ENCODE peak calls at places on chromosomes 12 and 14, in eight cellular contexts. O is choroid plexus epithelial cell, V is tibial nerve, W is cardiac fibroblast, L is astrocyte of the cerebellum, U is HFF-Myc, Y is HCT116, Z is epithelial cell of esophagus. B is an unnamed sample.

GRCh38 chr12:115176741-115177400 is 492.9 kb upstream of the TBX3 start:
- DNase-seq in O (peak), U (no peak), W (peak), V (no peak), L (no peak), Z (no peak), Y (no peak), B (peak)

GRCh38 chr12:27112891-27113290 is 30.5 kb upstream of the C12orf71 start:
- DNase-seq in U (no peak), V (no peak), L (no peak), Z (peak), Y (no peak), W (peak), O (peak), B (no peak)

GRCh38 chr12:103373088-103373523 is 122.7 kb downstream of the C12orf42 start:
- DNase-seq in O (no peak), V (no peak), Z (no peak), U (no peak), W (no peak), Y (no peak), L (no peak), B (no peak)

GRCh38 chr12:124005736-124006581 is 32.9 kb downstream of the ZNF664 start:
- DNase-seq in L (no peak), O (no peak), Z (no peak), V (no peak), W (no peak), Y (no peak), U (no peak), B (no peak)

GRCh38 chr12:3218150-3218845 is 141.1 kb downstream of the TSPAN9 start:
- DNase-seq in L (peak), Y (no peak), V (peak), Z (peak), W (peak), O (peak), U (no peak), B (peak)

GRCh38 chr14:58131386-58131785 is 20.6 kb downstream of the ARMH4 start:
- DNase-seq in L (no peak), U (no peak), V (peak), O (peak), Y (no peak), Z (no peak), W (peak), B (peak)

GRCh38 chr12:16605666-16606116 is 271 bp downstream of the LMO3 start:
- DNase-seq in Z (peak), L (no peak), V (no peak), U (no peak), W (peak), O (peak), Y (no peak), B (no peak)

GRCh38 chr12:111653596-111653995 is 32.2 kb downstream of the BRAP start:
- DNase-seq in Z (no peak), W (no peak), O (no peak), V (no peak), L (no peak), U (no peak), Y (no peak), B (no peak)

GRCh38 chr12:23335593-23335992 is 613.9 kb downstream of the SOX5 start:
- DNase-seq in U (no peak), L (no peak), W (no peak), V (no peak), O (no peak), Z (no peak), Y (no peak), B (no peak)

GRCh38 chr12:29743801-29744200 is 39.9 kb downstream of the TMTC1 start:
- DNase-seq in L (no peak), V (no peak), O (peak), W (peak), Y (no peak), Z (peak), U (no peak), B (peak)

GRCh38 chr14:50839048-50839447 is 8.1 kb upstream of the NIN start:
- DNase-seq in W (peak), O (no peak), V (no peak), L (no peak), U (no peak), Y (no peak), Z (peak), B (no peak)

GRCh38 chr14:59632381-59632780 is 55.8 kb upstream of the CCDC175 start:
- DNase-seq in W (peak), L (peak), Z (peak), Y (peak), O (peak), V (peak), U (no peak), B (peak)

GRCh38 chr12:131991816-131992430 is 42.2 kb downstream of the EP400 start:
- DNase-seq in L (no peak), U (no peak), V (no peak), Z (no peak), O (no peak), Y (no peak), W (no peak), B (no peak)

GRCh38 chr12:88782357-88782756 is 202.1 kb upstream of the KITLG start:
- DNase-seq in O (no peak), Z (no peak), L (no peak), U (no peak), V (no peak), W (no peak), Y (no peak), B (no peak)

GRCh38 chr14:103427485-103428443 is 42.5 kb downstream of the MARK3 start:
- DNase-seq in U (peak), O (peak), L (peak), Z (peak), Y (no peak), W (peak), V (no peak), B (peak)

GRCh38 chr12:129540249-129540648 is 363.6 kb downstream of the TMEM132D start:
- DNase-seq in O (no peak), U (no peak), L (no peak), W (no peak), V (no peak), Z (no peak), Y (no peak), B (no peak)

GRCh38 chr12:28683371-28683770 is 465.7 kb upstream of the FAR2 start:
- DNase-seq in V (no peak), U (no peak), Y (no peak), Z (no peak), O (peak), L (no peak), W (no peak), B (no peak)

GRCh38 chr14:31937730-31938346 is 139.3 kb upstream of the ARHGAP5 start:
- DNase-seq in U (peak), Y (peak), Z (peak), W (peak), O (peak), L (no peak), V (peak), B (peak)

GRCh38 chr12:83573676-83574075 is 887.0 kb downstream of the TMTC2 start:
- DNase-seq in W (peak), U (peak), V (peak), O (peak), Z (peak), Y (peak), L (peak), B (peak)

GRCh38 chr14:65168840-65169239 is 66.5 kb upstream of the MAX start:
- DNase-seq in V (no peak), Z (peak), U (no peak), W (peak), L (no peak), O (peak), Y (peak), B (no peak)

GRCh38 chr12:46260153-46260912 is 8.5 kb downstream of the SLC38A1 start:
- DNase-seq in O (peak), V (no peak), Z (peak), W (peak), U (no peak), L (peak), Y (no peak), B (peak)

GRCh38 chr14:34171431-34171830 is 220.6 kb upstream of the EGLN3 start:
- DNase-seq in U (no peak), Z (no peak), O (no peak), Y (no peak), W (no peak), V (no peak), L (no peak), B (no peak)

GRCh38 chr14:56738020-56738419 is 72.3 kb downstream of the OTX2 start:
- DNase-seq in V (no peak), Y (no peak), U (no peak), Z (no peak), O (no peak), W (no peak), L (no peak), B (no peak)

GRCh38 chr12:132623072-132623869 is 4.7 kb downstream of the P2RX2 start:
- DNase-seq in Y (no peak), L (no peak), U (no peak), V (no peak), W (no peak), O (no peak), Z (peak), B (no peak)

GRCh38 chr12:79415754-79416435 is 274.9 kb downstream of the PAWR start:
- DNase-seq in U (no peak), L (no peak), Y (no peak), V (no peak), O (peak), Z (peak), W (peak), B (peak)

GRCh38 chr14:24986206-24986893 is 63.6 kb downstream of the STXBP6 start:
- DNase-seq in V (no peak), O (no peak), L (peak), Y (no peak), U (no peak), W (no peak), Z (no peak), B (peak)

GRCh38 chr14:100407376-100408102 is 84.4 kb downstream of the SLC25A47 start:
- DNase-seq in O (no peak), W (no peak), Z (no peak), U (no peak), V (no peak), L (no peak), Y (no peak), B (no peak)

GRCh38 chr14:51636109-51636508 is 15.6 kb upstream of the FRMD6 start:
- DNase-seq in O (no peak), V (no peak), W (no peak), Z (no peak), U (no peak), Y (no peak), L (no peak), B (no peak)

GRCh38 chr14:50335389-50335788 is 23.3 kb downstream of the DMAC2L start:
- DNase-seq in Y (no peak), O (peak), W (peak), U (no peak), L (peak), Z (peak), V (peak), B (peak)

GRCh38 chr14:59464651-59465569 is at the start of gene GPR135:
- DNase-seq in W (peak), V (peak), L (no peak), O (peak), U (no peak), Y (no peak), Z (peak), B (peak)

DNA sequence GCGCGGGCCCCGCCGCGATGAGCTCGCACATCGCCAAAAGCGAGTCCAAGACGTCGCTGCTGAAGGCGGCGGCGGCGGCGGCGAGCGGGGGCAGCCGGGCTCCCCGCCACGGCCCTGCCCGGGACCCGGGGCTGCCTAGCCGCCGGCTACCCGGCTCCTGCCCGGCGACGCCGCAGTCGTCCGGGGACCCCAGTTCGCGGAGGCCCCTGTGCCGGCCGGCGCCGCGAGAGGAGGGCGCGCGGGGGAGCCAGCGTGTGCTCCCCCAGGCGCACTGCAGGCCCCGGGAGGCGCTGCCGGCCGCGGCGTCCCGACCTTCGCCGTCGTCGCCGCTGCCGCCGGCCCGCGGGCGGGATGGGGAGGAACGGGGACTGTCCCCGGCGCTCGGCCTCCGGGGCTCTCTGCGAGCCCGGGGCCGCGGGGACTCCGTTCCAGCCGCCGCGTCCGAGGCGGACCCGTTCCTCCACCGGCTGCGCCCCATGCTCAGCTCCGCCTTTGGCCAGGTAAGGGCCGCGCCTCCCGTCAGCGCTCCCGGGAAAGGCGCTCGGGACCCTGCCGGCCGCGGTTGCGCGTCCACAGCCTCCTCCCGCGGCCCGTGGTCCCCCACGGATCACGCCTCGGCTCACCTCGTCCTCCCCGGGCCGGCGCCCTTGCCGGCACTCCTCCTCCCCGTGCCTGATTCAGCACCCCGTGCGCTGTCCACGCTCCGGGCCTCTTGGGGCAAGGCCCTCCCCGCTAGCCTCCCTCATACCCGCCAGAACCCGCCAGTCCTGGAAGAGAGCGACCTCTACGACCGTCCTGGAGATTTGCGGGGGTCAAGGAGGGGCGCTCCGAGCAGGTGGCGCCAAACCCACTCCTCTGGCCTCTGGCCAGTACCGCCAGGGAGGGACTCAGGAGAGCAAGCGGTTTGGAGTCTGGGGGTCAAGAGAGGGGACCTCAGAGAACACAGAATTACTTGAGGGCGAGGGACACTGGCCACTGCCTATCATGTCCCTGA is 711 bp downstream of the CABP1 start:
- DNase-seq in W (peak), Z (peak), L (no peak), U (no peak), V (no peak), O (peak), Y (no peak), B (peak)
- TF ChIP-seq CTCF in W (no peak), Z (no peak), L (no peak), U (no peak), V (no peak), O (no peak), Y (no peak), B (no peak)

GRCh38 chr12:53951577-53952334 is 2.9 kb upstream of the HOXC12 start:
- DNase-seq in O (no peak), U (no peak), V (no peak), L (no peak), W (no peak), Z (no peak), Y (no peak), B (no peak)

GRCh38 chr12:53949631-53950440 is 4.9 kb upstream of the HOXC12 start:
- DNase-seq in U (no peak), W (no peak), Y (no peak), V (no peak), L (no peak), O (no peak), Z (no peak), B (no peak)

GRCh38 chr12:53952335-53952694 is 2.4 kb upstream of the HOXC12 start:
- DNase-seq in W (no peak), V (no peak), L (no peak), Y (no peak), O (no peak), U (no peak), Z (peak), B (no peak)

GRCh38 chr12:53950441-53950781 is 4.3 kb upstream of the HOXC12 start:
- DNase-seq in W (no peak), Z (peak), L (no peak), U (no peak), V (no peak), Y (no peak), O (no peak), B (no peak)

DNA sequence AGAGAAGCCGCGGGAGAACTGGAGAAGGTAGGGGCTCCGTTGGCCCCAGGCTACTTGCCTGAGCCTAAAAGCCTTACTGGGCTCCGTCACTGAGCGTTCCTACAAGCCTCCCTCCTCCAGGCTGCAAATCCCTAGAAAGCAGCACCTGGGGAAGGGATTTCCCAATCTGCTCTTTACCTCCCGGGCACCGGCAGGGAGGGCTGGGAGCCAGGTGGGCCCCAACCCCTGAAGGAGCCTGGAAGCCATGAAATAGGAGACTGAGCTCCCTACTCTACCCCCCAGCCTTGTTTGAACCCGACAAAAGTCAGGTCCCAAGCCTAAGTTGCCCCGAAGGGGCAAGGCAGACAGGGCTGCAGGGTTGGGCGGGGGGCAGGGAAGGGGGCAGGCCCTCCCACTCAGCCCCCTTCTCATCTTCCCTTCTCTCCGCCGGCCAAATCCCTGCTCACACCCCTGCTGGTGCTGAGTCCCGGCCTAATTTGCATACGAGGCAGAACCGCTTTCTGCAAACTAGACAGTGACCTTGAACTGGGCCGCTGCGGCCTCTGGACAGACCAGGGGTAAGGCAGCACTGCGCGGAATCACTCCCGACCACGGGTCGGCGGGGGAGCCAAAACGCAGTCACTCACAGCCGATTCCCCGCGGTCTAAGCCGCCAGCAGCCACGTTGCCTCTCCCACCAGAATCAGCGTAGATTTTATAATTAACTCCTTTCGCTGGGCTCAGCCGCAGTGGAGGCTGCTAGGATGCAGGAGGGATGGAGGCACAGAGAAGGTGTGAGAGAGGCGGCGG is 3.7 kb upstream of the HOXC12 start:
- DNase-seq in O (no peak), U (no peak), W (no peak), Z (no peak), V (no peak), L (no peak), Y (no peak), B (no peak)
- H3K4me3 ChIP-seq in O (no peak), U (no peak), W (no peak), Z (no peak), V (no peak), L (no peak), Y (no peak), B (no peak)

GRCh38 chr12:61654698-61655097 is 605.5 kb upstream of the USP15 start:
- DNase-seq in U (no peak), O (peak), Y (peak), Z (peak), W (no peak), V (no peak), L (no peak), B (no peak)
- TF ChIP-seq CTCF in U (no peak), O (peak), Y (no peak), Z (peak), W (no peak), V (no peak), L (no peak), B (no peak)

GRCh38 chr14:90641111-90642010 is 174.9 kb downstream of the TTC7B start:
- DNase-seq in V (no peak), U (no peak), L (no peak), Y (no peak), W (no peak), O (peak), Z (no peak), B (peak)
- H3K4me3 ChIP-seq in V (no peak), U (no peak), L (no peak), Y (no peak), W (no peak), O (no peak), Z (no peak), B (no peak)

DNA sequence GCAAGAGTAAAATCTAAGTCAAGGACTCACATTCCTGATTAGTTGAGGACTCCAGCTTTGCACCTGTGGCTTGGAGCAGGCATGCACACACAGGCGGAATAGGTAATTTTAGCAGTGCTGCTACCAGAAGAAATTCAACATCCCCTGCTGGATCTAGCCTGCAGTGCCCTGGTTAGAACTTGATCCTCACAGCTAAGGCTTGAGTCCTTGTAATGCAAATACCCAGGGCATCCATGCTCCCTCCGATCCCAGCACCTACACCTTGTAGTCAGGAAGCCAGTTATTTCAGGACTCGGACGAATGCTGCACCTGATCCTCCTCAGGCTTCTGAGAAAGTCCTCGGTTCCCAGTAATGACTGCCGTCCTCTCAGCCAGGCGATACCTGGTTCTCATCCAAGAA is 309.0 kb upstream of the AMIGO2 start:
- DNase-seq in V (no peak), Y (no peak), Z (no peak), L (no peak), U (no peak), W (no peak), O (no peak), B (no peak)
- TF ChIP-seq CTCF in V (no peak), Y (no peak), Z (no peak), L (no peak), U (no peak), W (no peak), O (no peak), B (no peak)

GRCh38 chr12:49967777-49968250 is 4.9 kb upstream of the AQP6 start:
- DNase-seq in W (no peak), Y (no peak), L (no peak), V (no peak), O (no peak), U (no peak), Z (no peak), B (no peak)
- H3K4me3 ChIP-seq in W (peak), Y (no peak), L (peak), V (no peak), O (peak), U (peak), Z (peak), B (peak)

GRCh38 chr14:45559626-45560025 is 306.6 kb upstream of the MIS18BP1 start:
- DNase-seq in W (no peak), V (no peak), Y (no peak), Z (no peak), U (no peak), O (no peak), L (no peak), B (no peak)
- TF ChIP-seq CTCF in W (no peak), V (no peak), Y (no peak), Z (no peak), U (no peak), O (no peak), L (no peak), B (no peak)

GRCh38 chr12:99985129-99985570 is 414 bp upstream of the ANKS1B start:
- DNase-seq in O (peak), U (no peak), L (no peak), W (peak), Z (peak), V (no peak), Y (no peak), B (peak)

GRCh38 chr12:99983721-99984258 is 946 bp downstream of the ANKS1B start:
- DNase-seq in Y (no peak), V (peak), W (peak), U (no peak), Z (peak), O (peak), L (no peak), B (no peak)

GRCh38 chr12:99985631-99986030 is 895 bp upstream of the ANKS1B start:
- DNase-seq in V (no peak), O (no peak), Z (no peak), Y (no peak), L (no peak), W (no peak), U (no peak), B (no peak)

GRCh38 chr12:99981639-99982190 is 3.0 kb downstream of the ANKS1B start:
- DNase-seq in L (no peak), Y (no peak), U (no peak), W (no peak), O (no peak), V (no peak), Z (no peak), B (no peak)

GRCh38 chr12:99984271-99985128 is at the start of gene ANKS1B:
- DNase-seq in Y (no peak), U (no peak), V (peak), L (no peak), O (peak), W (peak), Z (peak), B (peak)
- H3K4me3 ChIP-seq in Y (peak), U (peak), V (peak), L (peak), O (peak), W (peak), Z (peak), B (peak)

B was measured in astrocyte of the spinal cord.